ENCODE peak calls at places on chromosomes 1 and 21, in five cellular contexts. One of them, this sample, is unnamed.

GRCh38 chr1:32431736-32432400 is 33.0 kb upstream of the ZBTB8B start:
- DNase-seq in esophagus muscularis mucosa: no peak
- DNase-seq in tibial nerve: no peak
- DNase-seq in ovary: no peak
- DNase-seq in A549: no peak
- DNase-seq in this sample: no peak

GRCh38 chr1:33321178-33321577 is 280 bp upstream of the A3GALT2 start:
- DNase-seq in esophagus muscularis mucosa: no peak
- DNase-seq in tibial nerve: no peak
- DNase-seq in ovary: no peak
- DNase-seq in A549: no peak
- DNase-seq in this sample: no peak

GRCh38 chr1:75129660-75130311 is 4.4 kb upstream of the LHX8 start:
- DNase-seq in esophagus muscularis mucosa: no peak
- DNase-seq in tibial nerve: no peak
- DNase-seq in ovary: no peak
- DNase-seq in A549: no peak
- DNase-seq in this sample: no peak

GRCh38 chr1:237108299-237109040 is 66.5 kb downstream of the RYR2 start:
- DNase-seq in esophagus muscularis mucosa: no peak
- DNase-seq in tibial nerve: no peak
- DNase-seq in ovary: peak; percentile 13
- DNase-seq in A549: no peak
- DNase-seq in this sample: no peak

GRCh38 chr1:220528049-220528678 is at the start of gene MARK1:
- DNase-seq in esophagus muscularis mucosa: no peak
- DNase-seq in tibial nerve: peak; percentile 17
- DNase-seq in ovary: peak; percentile 18
- DNase-seq in A549: no peak
- DNase-seq in this sample: peak; percentile 58

GRCh38 chr1:21761052-21761451 is 21.9 kb downstream of the USP48 start:
- DNase-seq in esophagus muscularis mucosa: no peak
- DNase-seq in tibial nerve: no peak
- DNase-seq in ovary: no peak
- DNase-seq in A549: no peak
- DNase-seq in this sample: no peak

GRCh38 chr1:33005117-33005811 is 31.4 kb downstream of the AK2 start:
- DNase-seq in esophagus muscularis mucosa: no peak
- DNase-seq in tibial nerve: no peak
- DNase-seq in ovary: no peak
- DNase-seq in A549: no peak
- DNase-seq in this sample: no peak

GRCh38 chr21:39004776-39005605 is 178.3 kb downstream of the PSMG1 start:
- DNase-seq in esophagus muscularis mucosa: no peak
- DNase-seq in tibial nerve: no peak
- DNase-seq in ovary: peak; percentile 62
- DNase-seq in A549: no peak
- DNase-seq in this sample: peak; percentile 47

GRCh38 chr1:174005032-174005431 is 17.1 kb downstream of the RC3H1 start:
- DNase-seq in esophagus muscularis mucosa: no peak
- DNase-seq in tibial nerve: no peak
- DNase-seq in ovary: no peak
- DNase-seq in A549: no peak
- DNase-seq in this sample: no peak

GRCh38 chr1:244325056-244325764 is 126.5 kb downstream of the ADSS2 start:
- DNase-seq in esophagus muscularis mucosa: no peak
- DNase-seq in tibial nerve: no peak
- DNase-seq in ovary: no peak
- DNase-seq in A549: no peak
- DNase-seq in this sample: no peak

GRCh38 chr1:10283318-10283984 is 73.1 kb downstream of the KIF1B start:
- DNase-seq in esophagus muscularis mucosa: no peak
- DNase-seq in tibial nerve: no peak
- DNase-seq in ovary: no peak
- DNase-seq in A549: no peak
- DNase-seq in this sample: no peak

GRCh38 chr1:8584316-8584715 is 233.1 kb downstream of the RERE start:
- DNase-seq in esophagus muscularis mucosa: peak; percentile 26
- DNase-seq in tibial nerve: no peak
- DNase-seq in ovary: no peak
- DNase-seq in A549: no peak
- DNase-seq in this sample: no peak

GRCh38 chr1:46801323-46802055 is 2.6 kb downstream of the CYP4B1 start:
- DNase-seq in esophagus muscularis mucosa: peak; percentile 62
- DNase-seq in tibial nerve: no peak
- DNase-seq in ovary: no peak
- DNase-seq in A549: no peak
- DNase-seq in this sample: no peak

GRCh38 chr1:109478806-109479205 is 4.9 kb upstream of the ATXN7L2 start:
- DNase-seq in esophagus muscularis mucosa: no peak
- DNase-seq in tibial nerve: no peak
- DNase-seq in ovary: no peak
- DNase-seq in A549: no peak
- DNase-seq in this sample: peak; percentile 35

GRCh38 chr1:113616201-113616600 is 143.1 kb downstream of the PHTF1 start:
- DNase-seq in esophagus muscularis mucosa: no peak
- DNase-seq in tibial nerve: no peak
- DNase-seq in ovary: no peak
- DNase-seq in A549: no peak
- DNase-seq in this sample: no peak

GRCh38 chr1:157080714-157081113 is 18.9 kb downstream of the ETV3L start:
- DNase-seq in esophagus muscularis mucosa: peak; percentile 19
- DNase-seq in tibial nerve: no peak
- DNase-seq in ovary: no peak
- DNase-seq in A549: no peak
- DNase-seq in this sample: no peak

GRCh38 chr1:186783193-186783592 is 45.6 kb upstream of the PLA2G4A start:
- DNase-seq in esophagus muscularis mucosa: no peak
- DNase-seq in tibial nerve: no peak
- DNase-seq in ovary: no peak
- DNase-seq in A549: no peak
- DNase-seq in this sample: no peak

GRCh38 chr1:227770812-227771211 is 35.6 kb downstream of the SNAP47 start:
- DNase-seq in esophagus muscularis mucosa: no peak
- DNase-seq in tibial nerve: no peak
- DNase-seq in ovary: no peak
- DNase-seq in A549: no peak
- DNase-seq in this sample: no peak

GRCh38 chr1:84442256-84442655 is 36.8 kb upstream of the RPF1 start:
- DNase-seq in esophagus muscularis mucosa: no peak
- DNase-seq in tibial nerve: no peak
- DNase-seq in ovary: no peak
- DNase-seq in A549: peak; percentile 66
- DNase-seq in this sample: no peak

GRCh38 chr1:212313616-212314015 is 28.4 kb downstream of the PPP2R5A start:
- DNase-seq in esophagus muscularis mucosa: no peak
- DNase-seq in tibial nerve: no peak
- DNase-seq in ovary: no peak
- DNase-seq in A549: no peak
- DNase-seq in this sample: no peak

GRCh38 chr1:52259886-52260285 is 106.1 kb downstream of the CC2D1B start:
- DNase-seq in esophagus muscularis mucosa: no peak
- DNase-seq in tibial nerve: no peak
- DNase-seq in ovary: no peak
- DNase-seq in A549: no peak
- DNase-seq in this sample: no peak

GRCh38 chr21:46518983-46519583 is 60.4 kb downstream of the DIP2A start:
- DNase-seq in esophagus muscularis mucosa: no peak
- DNase-seq in tibial nerve: no peak
- DNase-seq in ovary: no peak
- DNase-seq in A549: no peak
- DNase-seq in this sample: no peak
- H3K4me3 ChIP-seq in esophagus muscularis mucosa: no peak overlapping the region
- H3K4me3 ChIP-seq in tibial nerve: no peak overlapping the region
- H3K4me3 ChIP-seq in ovary: no peak overlapping the region
- H3K4me3 ChIP-seq in A549: no peak overlapping the region
- H3K4me3 ChIP-seq in this sample: no peak overlapping the region

DNA sequence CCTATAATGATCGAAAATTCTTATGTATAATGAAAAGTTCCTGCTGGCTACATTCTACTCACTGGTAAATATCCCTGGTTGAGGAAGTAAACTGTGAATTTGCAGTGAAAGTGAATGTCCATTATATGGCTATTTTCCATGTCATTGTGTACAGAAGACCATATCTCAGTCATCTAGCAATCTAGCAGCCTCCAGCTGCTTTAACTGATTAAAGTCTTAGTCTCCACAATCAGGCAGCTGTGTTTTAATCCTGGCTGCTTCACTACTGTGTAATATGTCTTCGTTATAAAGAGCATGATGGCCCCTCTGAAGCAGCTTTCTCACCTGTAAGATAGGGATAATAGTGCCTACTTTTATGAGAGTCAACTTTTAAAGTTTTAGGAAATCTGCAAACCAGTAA is 11.4 kb downstream of the CLCA2 start:
- DNase-seq in esophagus muscularis mucosa: no peak
- DNase-seq in tibial nerve: no peak
- DNase-seq in ovary: no peak
- DNase-seq in A549: no peak
- DNase-seq in this sample: no peak
- TF ChIP-seq EP300 in esophagus muscularis mucosa: no peak
- TF ChIP-seq EP300 in tibial nerve: no peak
- TF ChIP-seq EP300 in ovary: no peak
- TF ChIP-seq EP300 in A549: no peak
- TF ChIP-seq EP300 in this sample: no peak

GRCh38 chr1:184954232-184954995 is 19.9 kb downstream of the NIBAN1 start:
- DNase-seq in esophagus muscularis mucosa: peak; percentile 19
- DNase-seq in tibial nerve: no peak
- DNase-seq in ovary: no peak
- DNase-seq in A549: no peak
- DNase-seq in this sample: no peak
- H3K4me3 ChIP-seq in esophagus muscularis mucosa: no peak overlapping the region
- H3K4me3 ChIP-seq in tibial nerve: no peak overlapping the region
- H3K4me3 ChIP-seq in ovary: no peak overlapping the region
- H3K4me3 ChIP-seq in A549: no peak overlapping the region
- H3K4me3 ChIP-seq in this sample: no peak overlapping the region

GRCh38 chr1:25889470-25889869 is 14.0 kb upstream of the PAQR7 start:
- DNase-seq in esophagus muscularis mucosa: no peak
- DNase-seq in tibial nerve: no peak
- DNase-seq in ovary: no peak
- DNase-seq in A549: peak; percentile 32
- DNase-seq in this sample: no peak

GRCh38 chr1:25893072-25893604 is 13.1 kb downstream of the STMN1 start:
- DNase-seq in esophagus muscularis mucosa: no peak
- DNase-seq in tibial nerve: no peak
- DNase-seq in ovary: no peak
- DNase-seq in A549: no peak
- DNase-seq in this sample: no peak

GRCh38 chr1:25888426-25888987 is 13.0 kb upstream of the PAQR7 start:
- DNase-seq in esophagus muscularis mucosa: no peak
- DNase-seq in tibial nerve: no peak
- DNase-seq in ovary: no peak
- DNase-seq in A549: no peak
- DNase-seq in this sample: no peak

GRCh38 chr1:25891606-25892005 is 14.6 kb downstream of the STMN1 start:
- DNase-seq in esophagus muscularis mucosa: no peak
- DNase-seq in tibial nerve: no peak
- DNase-seq in ovary: no peak
- DNase-seq in A549: no peak
- DNase-seq in this sample: no peak

DNA sequence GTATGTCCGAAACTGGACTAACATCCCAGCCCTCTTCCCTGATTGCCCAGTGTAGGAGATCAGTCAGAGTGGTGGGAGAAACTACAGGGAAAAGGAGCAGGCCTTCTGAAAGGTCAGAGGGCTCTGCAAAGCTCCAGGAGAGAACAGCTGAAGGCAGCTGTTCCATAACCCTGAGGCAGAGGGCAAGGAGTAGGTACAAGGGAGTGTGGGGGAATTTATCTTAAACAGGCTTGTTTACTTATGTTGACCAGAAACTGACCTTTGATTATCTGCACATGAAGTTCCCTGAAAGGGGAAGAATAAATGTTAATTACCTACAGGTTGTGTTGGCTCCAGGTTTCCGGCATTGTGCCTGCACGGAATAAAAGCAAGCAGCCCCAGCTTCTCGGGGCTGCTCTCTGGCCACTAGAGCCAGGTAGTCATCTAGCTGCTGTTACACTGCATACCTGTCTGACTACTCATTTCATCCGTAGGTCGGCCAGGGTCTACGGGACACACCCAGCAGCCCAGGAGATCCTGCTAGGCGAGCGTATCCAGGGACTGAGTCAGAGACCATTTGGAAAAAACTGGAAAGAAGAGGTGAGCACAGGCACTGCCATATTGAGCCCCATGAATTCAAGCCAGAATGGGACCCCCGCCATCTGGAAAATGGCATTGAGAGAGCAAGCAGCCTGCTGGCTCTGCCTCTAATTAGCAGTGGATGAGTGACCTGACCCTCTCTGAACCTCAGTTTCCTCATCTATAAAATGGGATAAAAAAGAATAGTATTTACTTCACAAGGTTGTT is 14.9 kb upstream of the PAQR7 start:
- DNase-seq in esophagus muscularis mucosa: no peak
- DNase-seq in tibial nerve: no peak
- DNase-seq in ovary: peak; percentile 72
- DNase-seq in A549: peak; percentile 80
- DNase-seq in this sample: peak; percentile 75
- TF ChIP-seq EP300 in esophagus muscularis mucosa: no peak
- TF ChIP-seq EP300 in tibial nerve: no peak
- TF ChIP-seq EP300 in ovary: no peak
- TF ChIP-seq EP300 in A549: no peak
- TF ChIP-seq EP300 in this sample: no peak

DNA sequence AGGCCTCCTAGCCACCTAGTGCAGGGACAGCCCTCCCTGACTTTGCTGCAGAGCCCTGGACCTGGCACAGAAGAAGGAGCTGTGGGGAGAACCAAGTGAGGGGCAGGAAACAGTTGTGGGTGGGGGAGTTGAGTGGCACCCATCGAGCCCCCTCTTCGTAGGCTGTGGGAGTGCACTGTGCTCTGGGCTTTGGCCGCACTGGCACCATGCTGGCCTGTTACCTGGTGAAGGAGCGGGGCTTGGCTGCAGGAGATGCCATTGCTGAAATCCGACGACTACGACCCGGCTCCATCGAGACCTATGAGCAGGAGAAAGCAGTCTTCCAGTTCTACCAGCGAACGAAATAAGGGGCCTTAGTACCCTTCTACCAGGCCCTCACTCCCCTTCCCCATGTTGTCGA is 1.2 kb downstream of the DUSP23 start:
- DNase-seq in esophagus muscularis mucosa: no peak
- DNase-seq in tibial nerve: no peak
- DNase-seq in ovary: no peak
- DNase-seq in A549: no peak
- DNase-seq in this sample: no peak
- H3K4me3 ChIP-seq in esophagus muscularis mucosa: peak overlapping the region; percentile 95
- H3K4me3 ChIP-seq in tibial nerve: no peak overlapping the region
- H3K4me3 ChIP-seq in ovary: no peak overlapping the region
- H3K4me3 ChIP-seq in A549: peak overlapping the region; percentile 64
- H3K4me3 ChIP-seq in this sample: peak overlapping the region; percentile 75

GRCh38 chr1:116485071-116485735 is 85.6 kb downstream of the CD58 start:
- DNase-seq in esophagus muscularis mucosa: peak; percentile 94
- DNase-seq in tibial nerve: peak; percentile 79
- DNase-seq in ovary: peak; percentile 81
- DNase-seq in A549: peak; percentile 66
- DNase-seq in this sample: peak; percentile 92

GRCh38 chr1:116481934-116482333 is 88.9 kb downstream of the CD58 start:
- DNase-seq in esophagus muscularis mucosa: no peak
- DNase-seq in tibial nerve: no peak
- DNase-seq in ovary: no peak
- DNase-seq in A549: no peak
- DNase-seq in this sample: peak; percentile 79

GRCh38 chr1:116482490-116482889 is 88.3 kb downstream of the CD58 start:
- DNase-seq in esophagus muscularis mucosa: no peak
- DNase-seq in tibial nerve: no peak
- DNase-seq in ovary: no peak
- DNase-seq in A549: no peak
- DNase-seq in this sample: peak; percentile 38

GRCh38 chr1:116485976-116486375 is 84.8 kb downstream of the CD58 start:
- DNase-seq in esophagus muscularis mucosa: no peak
- DNase-seq in tibial nerve: no peak
- DNase-seq in ovary: no peak
- DNase-seq in A549: no peak
- DNase-seq in this sample: no peak

GRCh38 chr1:116483481-116484309 is 87.1 kb downstream of the CD58 start:
- DNase-seq in esophagus muscularis mucosa: no peak
- DNase-seq in tibial nerve: no peak
- DNase-seq in ovary: peak; percentile 56
- DNase-seq in A549: no peak
- DNase-seq in this sample: peak; percentile 80
- TF ChIP-seq EP300 in esophagus muscularis mucosa: no peak
- TF ChIP-seq EP300 in tibial nerve: no peak
- TF ChIP-seq EP300 in ovary: no peak
- TF ChIP-seq EP300 in A549: no peak
- TF ChIP-seq EP300 in this sample: peak; percentile 94